ENCODE peak calls at places on chromosome 16, in six cellular contexts. X is A549; R is CD8-positive, alpha-beta T cell; B is uterus; S is progenitor cell of endocrine pancreas; M is nephron progenitor cell. Z is an unnamed sample.

GRCh38 chr16:15515992-15516391 is 81.6 kb downstream of the BMERB1 start:
- DNase-seq in M (no peak), R (no peak), X (no peak), B (no peak), S (no peak), Z (no peak)

GRCh38 chr16:67327774-67328173 is 1.2 kb downstream of the LRRC36 start:
- DNase-seq in R (no peak), M (no peak), X (no peak), S (no peak), B (no peak), Z (no peak)

GRCh38 chr16:83952940-83953795 is at the start of gene OSGIN1:
- DNase-seq in M (peak), S (no peak), B (peak), R (no peak), X (peak), Z (peak)

GRCh38 chr16:66842765-66843164 is 1.4 kb upstream of the CA7 start:
- DNase-seq in M (no peak), B (no peak), X (no peak), S (no peak), R (no peak), Z (no peak)

GRCh38 chr16:2753523-2754020 is 1.1 kb downstream of the SRRM2 start:
- DNase-seq in R (no peak), B (no peak), M (no peak), X (no peak), S (no peak), Z (no peak)

GRCh38 chr16:85151603-85152413 is 39.5 kb upstream of the CIBAR2 start:
- DNase-seq in X (no peak), S (no peak), M (no peak), R (peak), B (peak), Z (no peak)

GRCh38 chr16:58515871-58516767 is 802 bp downstream of the SETD6 start:
- DNase-seq in X (no peak), S (no peak), B (no peak), R (peak), M (peak), Z (no peak)

GRCh38 chr16:64375386-64375980 is 746.4 kb downstream of the CDH11 start:
- DNase-seq in M (no peak), R (no peak), X (no peak), B (no peak), S (no peak), Z (no peak)

GRCh38 chr16:78430281-78430680 is 330.8 kb downstream of the WWOX start:
- DNase-seq in B (no peak), S (no peak), R (no peak), M (no peak), X (no peak), Z (no peak)

GRCh38 chr16:84294196-84295142 is at the start of gene WFDC1:
- DNase-seq in X (no peak), S (no peak), R (no peak), M (peak), B (no peak), Z (no peak)

GRCh38 chr16:80718480-80719220 is 85.7 kb downstream of the CDYL2 start:
- DNase-seq in S (no peak), X (no peak), B (no peak), M (no peak), R (no peak), Z (no peak)

GRCh38 chr16:9125658-9126492 is 34.4 kb downstream of the HAPSTR1 start:
- DNase-seq in X (no peak), S (no peak), B (no peak), R (peak), M (no peak), Z (no peak)

GRCh38 chr16:85200471-85201278 is 88.4 kb upstream of the CIBAR2 start:
- DNase-seq in B (no peak), X (no peak), M (no peak), R (no peak), S (no peak), Z (no peak)

GRCh38 chr16:23701045-23701444 is 12.0 kb downstream of the ERN2 start:
- DNase-seq in M (no peak), R (no peak), S (no peak), B (no peak), X (no peak), Z (no peak)

GRCh38 chr16:22034503-22034902 is 26.6 kb downstream of the MOSMO start:
- DNase-seq in M (no peak), X (no peak), B (no peak), S (no peak), R (no peak), Z (no peak)

GRCh38 chr16:17476414-17477259 is 5.9 kb upstream of the XYLT1 start:
- DNase-seq in S (peak), M (peak), B (peak), R (peak), X (peak), Z (no peak)

GRCh38 chr16:82011199-82011641 is at the start of gene SDR42E1:
- DNase-seq in B (no peak), S (no peak), M (no peak), X (peak), R (peak), Z (peak)

GRCh38 chr16:29663020-29663828 is at the start of gene SPN:
- DNase-seq in R (peak), X (no peak), B (no peak), S (no peak), M (no peak), Z (no peak)

GRCh38 chr16:50263940-50264929 is 2.1 kb upstream of the ADCY7 start:
- DNase-seq in R (no peak), S (no peak), M (no peak), B (no peak), X (peak), Z (no peak)

GRCh38 chr16:86363057-86363490 is 147.3 kb upstream of the FOXF1 start:
- DNase-seq in S (no peak), B (no peak), M (no peak), R (no peak), X (no peak), Z (no peak)

GRCh38 chr16:30063893-30064745 is 1.4 kb upstream of the ALDOA start:
- DNase-seq in S (no peak), R (peak), X (peak), M (peak), B (peak), Z (peak)

GRCh38 chr16:85463228-85463611 is 149.9 kb upstream of the GSE1 start:
- DNase-seq in X (no peak), R (no peak), S (no peak), M (no peak), B (no peak), Z (no peak)

GRCh38 chr16:11379420-11379819 is 34.2 kb downstream of the RMI2 start:
- DNase-seq in B (no peak), R (peak), S (no peak), X (no peak), M (no peak), Z (no peak)

GRCh38 chr16:77584205-77584859 is 138.0 kb upstream of the NUDT7 start:
- DNase-seq in M (peak), X (peak), R (peak), B (peak), S (peak), Z (no peak)

GRCh38 chr16:87149051-87149450 is 168.1 kb downstream of the C16orf95 start:
- DNase-seq in M (no peak), X (no peak), B (no peak), R (no peak), S (no peak), Z (no peak)

GRCh38 chr16:67804853-67805542 is 1.4 kb downstream of the RANBP10 start:
- DNase-seq in S (no peak), X (no peak), R (no peak), M (no peak), B (no peak), Z (no peak)

GRCh38 chr16:65546353-65546791 is 424.5 kb upstream of the CDH11 start:
- DNase-seq in B (no peak), S (no peak), M (no peak), X (no peak), R (no peak), Z (no peak)
- TF ChIP-seq CTCF in B (no peak), S (no peak), M (no peak), X (no peak), R (no peak), Z (no peak)

GRCh38 chr16:88533945-88534641 is 36.1 kb upstream of the ZC3H18 start:
- DNase-seq in B (peak), R (peak), S (peak), M (peak), X (peak), Z (peak)
- TF ChIP-seq CTCF in B (peak), R (no peak), S (no peak), M (no peak), X (peak), Z (no peak)

DNA sequence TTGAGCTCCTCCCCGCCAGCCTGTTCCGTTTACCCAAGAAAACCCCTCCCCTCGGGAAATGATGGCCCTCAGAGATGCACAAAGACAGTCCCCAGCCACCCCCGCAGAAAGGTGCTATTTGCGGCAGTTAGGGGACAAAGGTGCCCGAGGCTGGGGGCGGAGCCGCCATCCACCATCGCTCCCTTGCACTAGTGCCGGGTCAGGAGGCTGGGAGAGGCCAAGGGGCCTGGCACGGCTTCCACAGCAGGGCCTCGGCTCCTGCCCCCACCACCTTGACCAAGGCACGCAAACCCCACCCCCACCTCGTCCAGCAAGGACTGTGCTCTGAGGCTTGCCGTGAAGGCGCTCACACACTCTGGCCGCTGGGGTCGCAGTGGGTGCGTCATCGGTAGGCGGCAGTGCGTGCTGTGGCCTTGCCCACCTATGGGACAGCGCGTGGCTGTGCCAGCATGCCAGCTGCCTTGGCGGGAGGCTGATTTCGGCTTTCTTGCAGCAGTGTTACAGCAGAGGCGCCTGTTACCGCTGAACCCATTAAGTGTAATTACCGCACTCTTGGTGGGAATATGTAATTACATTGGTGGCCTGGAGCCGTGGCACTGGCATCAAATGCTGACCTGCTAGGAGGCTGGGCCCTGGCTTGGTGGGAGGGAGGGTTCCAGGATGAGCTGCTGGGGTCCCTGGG is 31.8 kb downstream of the TPSG1 start:
- DNase-seq in M (no peak), X (no peak), B (no peak), S (no peak), R (no peak), Z (no peak)
- TF ChIP-seq CTCF in M (no peak), X (no peak), B (no peak), S (no peak), R (no peak), Z (no peak)

DNA sequence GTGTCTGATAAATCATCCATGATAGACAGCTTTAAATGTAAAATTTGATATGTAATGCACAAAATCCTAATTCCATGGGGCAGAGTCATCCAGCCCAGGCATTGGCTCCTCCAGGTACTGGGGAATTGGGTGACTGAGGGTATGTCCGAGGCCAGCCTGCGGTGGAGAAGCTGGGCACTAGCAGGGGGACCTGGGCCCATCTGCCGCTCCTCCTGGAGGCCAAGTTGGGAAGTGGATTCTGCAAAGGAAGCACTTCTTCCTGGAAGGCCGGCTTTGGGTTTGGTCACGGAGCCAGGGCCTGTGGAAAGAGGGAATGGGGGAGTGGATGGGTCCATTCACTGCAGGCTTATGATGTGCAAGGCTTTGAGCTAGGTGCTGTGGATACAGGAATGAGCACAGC is 85.8 kb downstream of the GNAO1 start:
- DNase-seq in M (peak), S (no peak), B (no peak), R (no peak), X (peak), Z (no peak)
- TF ChIP-seq CTCF in M (peak), S (peak), B (no peak), R (no peak), X (no peak), Z (no peak)

DNA sequence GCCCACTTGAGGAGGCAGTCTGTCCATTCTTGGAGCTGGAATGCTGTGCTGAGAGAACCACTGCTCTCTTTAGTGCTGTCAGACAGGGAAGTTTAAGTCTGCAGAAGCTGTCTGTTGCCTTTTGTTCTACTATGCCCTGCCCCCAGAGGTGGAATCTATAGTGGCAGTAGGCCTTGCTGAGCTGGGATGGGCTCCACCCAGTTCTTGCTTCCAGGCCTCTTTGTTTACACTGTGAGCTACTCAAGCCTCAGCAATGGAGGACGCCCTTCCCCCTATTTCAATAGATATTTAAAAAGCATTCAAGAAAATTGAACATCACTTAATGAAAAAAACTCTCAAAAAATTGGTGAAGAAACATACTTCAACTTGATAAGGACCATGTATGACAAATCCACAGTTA is 313.5 kb downstream of the PHKB start:
- DNase-seq in R (no peak), B (no peak), X (peak), M (no peak), S (no peak), Z (no peak)
- TF ChIP-seq CTCF in R (no peak), B (no peak), X (no peak), M (no peak), S (peak), Z (no peak)